ENCODE peak calls at places on chromosomes 12 and 14, in seven cellular contexts. G, B, V, P, E, O and A are unnamed samples.
A peak's percentile ranks its signal among the peaks of the same experiment; 100 is the strongest.

GRCh38 chr14:67574156-67574555 is 25.9 kb downstream of the PIGH start:
- DNase-seq in G (no peak), B (no peak), V (no peak), P (no peak), E (no peak), O (no peak), A (no peak)

GRCh38 chr14:103001651-103002396 is 55.5 kb downstream of the CDC42BPB start:
- DNase-seq in G (no peak), B (no peak), V (no peak), P (no peak), E (peak; percentile 51), O (no peak), A (no peak)

GRCh38 chr12:120529641-120530314 is 820 bp upstream of the COQ5 start:
- DNase-seq in G (peak; percentile 60), B (no peak), V (peak; percentile 67), P (peak; percentile 64), E (no peak), O (peak; percentile 36), A (peak; percentile 39)

GRCh38 chr12:120350576-120351350 is 18.2 kb downstream of the MSI1 start:
- DNase-seq in G (no peak), B (no peak), V (no peak), P (no peak), E (no peak), O (peak; percentile 90), A (no peak)

GRCh38 chr14:41868396-41868795 is 261.7 kb downstream of the LRFN5 start:
- DNase-seq in G (peak; percentile 62), B (no peak), V (no peak), P (peak; percentile 10), E (no peak), O (no peak), A (no peak)

GRCh38 chr14:100782516-100783320 is 43.2 kb upstream of the MEG3 start:
- DNase-seq in G (no peak), B (no peak), V (no peak), P (no peak), E (peak; percentile 51), O (no peak), A (no peak)

GRCh38 chr12:1500095-1500801 is 94.1 kb downstream of the FBXL14 start:
- DNase-seq in G (no peak), B (no peak), V (no peak), P (peak; percentile 59), E (peak; percentile 83), O (no peak), A (peak; percentile 91)

GRCh38 chr12:92717202-92717601 is 14.4 kb downstream of the PLEKHG7 start:
- DNase-seq in G (peak; percentile 77), B (no peak), V (no peak), P (peak; percentile 24), E (no peak), O (no peak), A (peak; percentile 77)

GRCh38 chr12:108307006-108307405 is 32.1 kb downstream of the CMKLR1 start:
- DNase-seq in G (no peak), B (no peak), V (no peak), P (peak; percentile 59), E (no peak), O (no peak), A (no peak)

GRCh38 chr14:23483216-23483854 is 13.8 kb downstream of the NGDN start:
- DNase-seq in G (peak; percentile 71), B (no peak), V (peak; percentile 60), P (no peak), E (no peak), O (no peak), A (peak; percentile 15)

GRCh38 chr12:119148049-119148448 is 30.7 kb upstream of the HSPB8 start:
- DNase-seq in G (no peak), B (no peak), V (no peak), P (no peak), E (no peak), O (no peak), A (no peak)

GRCh38 chr14:34361504-34362011 is 100.5 kb downstream of the SPTSSA start:
- DNase-seq in G (no peak), B (no peak), V (no peak), P (no peak), E (no peak), O (no peak), A (peak; percentile 53)

GRCh38 chr12:112577473-112578334 is 159.0 kb downstream of the PTPN11 start:
- DNase-seq in G (peak; percentile 24), B (no peak), V (no peak), P (no peak), E (no peak), O (no peak), A (no peak)

GRCh38 chr14:104886690-104887622 is 21.9 kb downstream of the CEP170B start:
- DNase-seq in G (no peak), B (no peak), V (no peak), P (no peak), E (peak; percentile 64), O (no peak), A (no peak)

GRCh38 chr14:71711131-71711530 is 221.1 kb upstream of the RGS6 start:
- DNase-seq in G (peak; percentile 62), B (no peak), V (no peak), P (no peak), E (no peak), O (no peak), A (peak; percentile 39)
- H3K4me3 ChIP-seq in G (no peak overlapping the region), B (no peak overlapping the region), V (no peak overlapping the region), P (no peak overlapping the region), E (no peak overlapping the region), O (no peak overlapping the region), A (no peak overlapping the region)

GRCh38 chr12:77847060-77847541 is 16.4 kb downstream of the NAV3 start:
- DNase-seq in G (peak; percentile 34), B (no peak), V (no peak), P (peak; percentile 54), E (no peak), O (no peak), A (peak; percentile 64)
- TF ChIP-seq CTCF in G (no peak), B (no peak), V (no peak), P (no peak), E (no peak), O (no peak), A (no peak)

GRCh38 chr12:111409403-111410228 is 3.9 kb downstream of the SH2B3 start:
- DNase-seq in G (peak; percentile 93), B (no peak), V (no peak), P (peak; percentile 90), E (peak; percentile 90), O (no peak), A (peak; percentile 89)
- H3K4me3 ChIP-seq in G (peak overlapping the region; percentile 80), B (no peak overlapping the region), V (no peak overlapping the region), P (peak overlapping the region; percentile 96), E (no peak overlapping the region), O (peak overlapping the region; percentile 83), A (peak overlapping the region; percentile 2)

DNA sequence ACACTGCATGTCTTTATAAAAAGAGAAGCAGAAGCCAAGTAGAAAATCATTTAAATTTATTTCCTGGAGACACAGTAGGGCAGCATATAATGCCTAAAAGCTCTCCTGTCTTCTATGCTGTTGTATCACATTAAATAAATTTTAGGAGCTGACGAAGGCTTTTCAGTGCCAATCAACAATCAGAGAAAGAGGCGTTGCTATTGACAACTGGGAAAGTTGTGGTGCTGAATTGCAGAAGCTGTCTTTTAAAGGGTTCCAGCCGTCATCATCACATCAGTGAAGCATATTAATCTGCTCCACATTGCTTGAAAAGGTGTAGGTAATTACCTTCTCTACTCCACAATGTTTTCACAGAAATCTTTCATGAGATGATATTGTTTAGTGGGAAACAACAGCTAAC is 103.9 kb downstream of the FSCB start:
- DNase-seq in G (no peak), B (no peak), V (no peak), P (no peak), E (no peak), O (no peak), A (no peak)
- TF ChIP-seq CTCF in G (no peak), B (no peak), V (no peak), P (no peak), E (no peak), O (no peak), A (no peak)

DNA sequence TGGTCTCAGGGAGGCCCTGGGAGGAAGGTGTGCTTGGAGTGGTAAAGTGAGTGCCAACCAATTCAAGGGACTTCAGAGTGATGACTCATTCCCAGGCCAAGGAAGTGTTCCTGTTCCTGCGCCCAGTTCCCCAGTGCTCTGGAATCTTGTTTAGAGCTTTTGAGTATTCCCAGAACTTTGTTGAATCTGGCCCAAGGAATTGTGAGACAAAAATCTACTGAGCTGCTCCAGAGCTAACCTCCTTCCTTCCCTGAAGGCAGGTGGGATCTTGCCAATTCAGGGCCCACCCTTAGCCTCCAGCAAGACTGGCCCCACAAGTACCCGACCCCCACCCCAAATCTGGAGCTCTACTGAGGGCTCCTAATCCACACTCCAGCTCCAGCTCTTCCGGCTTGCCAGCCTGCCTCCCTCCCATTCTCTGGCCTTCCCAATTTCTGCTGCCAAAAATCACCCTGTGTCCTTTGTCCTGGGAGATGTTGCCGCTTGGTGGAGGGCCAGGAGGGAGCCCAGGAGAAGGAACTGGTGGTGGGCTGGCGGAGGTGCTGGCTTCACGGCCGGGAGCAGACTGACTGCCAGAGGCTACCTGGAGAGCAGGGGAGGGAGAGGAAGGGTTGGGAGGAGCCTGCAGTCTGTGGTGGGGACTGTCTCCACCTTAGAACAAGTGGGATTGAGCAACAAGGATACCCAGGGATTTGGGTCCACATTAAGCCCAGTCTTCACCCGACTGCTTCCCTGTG is 2.0 kb upstream of the ATN1 start:
- DNase-seq in G (peak; percentile 81), B (peak; percentile 77), V (peak; percentile 90), P (peak; percentile 89), E (peak; percentile 79), O (peak; percentile 77), A (peak; percentile 95)
- H3K4me3 ChIP-seq in G (peak overlapping the region; percentile 36), B (peak overlapping the region; percentile 32), V (peak overlapping the region; percentile 31), P (peak overlapping the region; percentile 92), E (peak overlapping the region; percentile 53), O (peak overlapping the region; percentile 81), A (peak overlapping the region; percentile 79)

GRCh38 chr14:101808020-101808641 is 46.6 kb downstream of the PPP2R5C start:
- DNase-seq in G (no peak), B (no peak), V (peak; percentile 15), P (no peak), E (no peak), O (no peak), A (no peak)
- TF ChIP-seq CTCF in G (no peak), B (peak; percentile 12), V (no peak), P (no peak), E (no peak), O (no peak), A (no peak)

DNA sequence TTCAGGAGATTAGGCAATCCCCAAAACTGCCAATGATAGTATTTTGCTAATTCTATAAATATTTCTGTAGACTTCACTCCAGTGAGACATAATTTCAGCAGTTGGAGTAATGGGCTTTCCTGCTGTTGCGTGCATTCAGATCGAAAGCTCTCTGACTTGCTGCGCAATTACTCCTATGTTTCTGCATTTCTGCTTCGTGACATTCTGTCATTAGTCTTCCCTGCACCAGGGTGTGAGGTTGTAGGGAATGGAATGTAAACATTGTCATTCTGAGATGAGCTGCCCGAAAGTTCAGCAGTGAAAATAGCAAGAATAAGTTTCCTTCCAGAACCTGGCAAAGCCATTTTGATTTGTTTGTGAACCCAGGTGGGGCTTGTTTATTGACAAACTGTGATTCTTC is 58.2 kb downstream of the SAMD4A start:
- DNase-seq in G (peak; percentile 54), B (no peak), V (no peak), P (peak; percentile 40), E (no peak), O (no peak), A (peak; percentile 44)
- H3K4me3 ChIP-seq in G (peak overlapping the region; percentile 7), B (no peak overlapping the region), V (no peak overlapping the region), P (no peak overlapping the region), E (no peak overlapping the region), O (no peak overlapping the region), A (no peak overlapping the region)